ENCODE peak calls at places on chromosomes 12 and 14, in four cellular contexts. N, B, Q and K are unnamed samples.

GRCh38 chr14:75559451-75560187 is 18.8 kb upstream of the FLVCR2 start:
- DNase-seq in Q (no peak), B (no peak), N (no peak), K (no peak)

GRCh38 chr14:21191809-21192446 is 36.1 kb upstream of the OR5AU1 start:
- DNase-seq in B (peak), N (peak), Q (no peak), K (peak)

GRCh38 chr14:22928237-22929103 is 706 bp downstream of the PRMT5 start:
- DNase-seq in Q (no peak), B (no peak), N (no peak), K (no peak)

GRCh38 chr12:102638777-102639176 is 158.4 kb upstream of the IGF1 start:
- DNase-seq in Q (no peak), N (no peak), B (no peak), K (no peak)

GRCh38 chr12:77294016-77294415 is 228.6 kb upstream of the E2F7 start:
- DNase-seq in Q (no peak), B (no peak), N (no peak), K (no peak)

GRCh38 chr14:87131879-87132278 is 861.1 kb downstream of the GALC start:
- DNase-seq in N (no peak), Q (no peak), B (no peak), K (no peak)

GRCh38 chr14:42930058-42930457 is 1323.4 kb downstream of the LRFN5 start:
- DNase-seq in Q (no peak), N (no peak), B (no peak), K (no peak)

GRCh38 chr12:19412844-19413243 is 26.4 kb upstream of the AEBP2 start:
- DNase-seq in N (no peak), B (no peak), Q (no peak), K (no peak)

GRCh38 chr12:116423053-116423452 is 136.1 kb upstream of the MAP1LC3B2 start:
- DNase-seq in B (no peak), N (no peak), Q (no peak), K (no peak)

GRCh38 chr12:41972196-41972994 is 172.3 kb downstream of the GXYLT1 start:
- DNase-seq in Q (no peak), N (no peak), B (no peak), K (no peak)

GRCh38 chr12:75877588-75878381 is 153.8 kb downstream of the PHLDA1 start:
- DNase-seq in Q (no peak), N (no peak), B (no peak), K (no peak)

DNA sequence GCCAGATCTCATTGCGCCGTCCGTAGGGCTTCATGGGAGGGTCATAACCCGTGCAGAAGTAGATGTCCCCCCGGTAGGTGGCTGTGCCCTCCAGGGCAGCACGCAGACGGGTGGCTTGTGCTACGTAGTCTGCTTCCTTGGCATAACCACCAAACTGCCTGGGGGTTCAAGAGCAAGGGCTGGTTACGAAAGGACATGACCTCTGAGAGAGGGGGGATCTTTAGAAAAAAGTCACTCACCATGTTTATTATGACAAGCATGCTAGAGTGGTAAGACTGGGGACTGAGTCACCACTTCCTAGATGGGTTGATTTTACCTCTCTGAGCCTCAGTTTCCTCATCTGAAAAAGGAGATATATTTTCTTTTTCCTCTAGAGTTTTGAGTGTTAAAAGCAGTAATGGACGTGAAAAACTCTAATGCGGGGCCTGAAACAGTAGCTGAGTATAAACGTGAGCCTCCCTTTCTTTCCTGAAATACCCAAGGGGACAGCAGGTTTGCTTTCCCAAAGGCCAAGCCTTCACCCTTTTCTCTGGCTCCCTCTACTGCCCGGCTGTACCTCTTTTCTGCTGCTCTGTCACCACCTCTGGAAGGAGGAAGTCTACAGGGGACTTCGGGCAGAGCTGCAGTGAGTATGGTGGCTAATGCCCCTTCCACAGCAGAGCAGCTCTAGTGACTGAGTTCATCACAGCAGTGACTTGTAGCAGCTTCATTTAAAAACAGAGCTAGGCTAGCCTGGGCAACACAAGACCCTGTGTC is 23.5 kb upstream of the GPRC5D start:
- DNase-seq in Q (no peak), B (peak), N (peak), K (peak)
- TF ChIP-seq TCF7 in Q (no peak), B (no peak), N (no peak), K (no peak)

GRCh38 chr14:32763673-32764072 is 175.0 kb upstream of the NPAS3 start:
- DNase-seq in B (no peak), N (no peak), Q (no peak), K (no peak)

GRCh38 chr14:32761381-32761968 is 177.2 kb upstream of the NPAS3 start:
- DNase-seq in Q (no peak), B (no peak), N (no peak), K (no peak)

GRCh38 chr14:32757568-32757967 is 181.1 kb upstream of the NPAS3 start:
- DNase-seq in N (no peak), Q (no peak), B (no peak), K (no peak)

GRCh38 chr14:32764131-32764530 is 174.5 kb upstream of the NPAS3 start:
- DNase-seq in Q (no peak), N (no peak), B (no peak), K (no peak)

DNA sequence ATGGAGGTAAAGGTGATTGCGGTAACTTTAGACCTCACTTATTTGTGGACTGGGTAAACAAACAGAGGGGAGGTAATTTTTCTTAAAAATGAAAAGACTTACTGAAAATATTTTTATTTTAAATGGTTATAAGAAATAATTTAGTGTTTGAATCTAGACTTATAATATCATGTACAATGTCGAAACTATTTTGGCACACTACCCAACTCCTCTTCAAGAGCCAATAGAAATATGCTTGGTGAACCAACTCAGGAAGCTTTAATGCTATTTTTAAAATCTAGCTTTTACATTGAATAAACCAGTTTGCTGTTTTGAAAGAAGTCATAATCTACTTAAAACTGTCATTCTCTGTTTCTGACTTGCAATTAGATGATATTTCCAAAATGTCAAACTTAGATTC is 175.8 kb upstream of the NPAS3 start:
- DNase-seq in Q (no peak), B (no peak), N (no peak), K (no peak)
- TF ChIP-seq ATF3 in Q (no peak), B (no peak), N (no peak), K (no peak)

GRCh38 chr14:104149617-104150141 is 11.3 kb downstream of the KIF26A start:
- DNase-seq in Q (no peak), N (no peak), B (peak), K (no peak)
- TF ChIP-seq TCF7 in Q (no peak), N (no peak), B (no peak), K (no peak)

GRCh38 chr12:990308-990648 is 745 bp upstream of the ERC1 start:
- DNase-seq in B (peak), Q (no peak), N (no peak), K (peak)
- TF ChIP-seq ATF3 in B (no peak), Q (no peak), N (no peak), K (no peak)

GRCh38 chr12:105960319-105961076 is 178.3 kb downstream of the NUAK1 start:
- DNase-seq in Q (no peak), N (no peak), B (no peak), K (no peak)
- TF ChIP-seq TCF7 in Q (no peak), N (no peak), B (no peak), K (no peak)

GRCh38 chr14:77542349-77543239 is 44.0 kb upstream of the ISM2 start:
- DNase-seq in B (no peak), Q (no peak), N (no peak), K (no peak)
- TF ChIP-seq ATF3 in B (no peak), Q (no peak), N (no peak), K (no peak)

DNA sequence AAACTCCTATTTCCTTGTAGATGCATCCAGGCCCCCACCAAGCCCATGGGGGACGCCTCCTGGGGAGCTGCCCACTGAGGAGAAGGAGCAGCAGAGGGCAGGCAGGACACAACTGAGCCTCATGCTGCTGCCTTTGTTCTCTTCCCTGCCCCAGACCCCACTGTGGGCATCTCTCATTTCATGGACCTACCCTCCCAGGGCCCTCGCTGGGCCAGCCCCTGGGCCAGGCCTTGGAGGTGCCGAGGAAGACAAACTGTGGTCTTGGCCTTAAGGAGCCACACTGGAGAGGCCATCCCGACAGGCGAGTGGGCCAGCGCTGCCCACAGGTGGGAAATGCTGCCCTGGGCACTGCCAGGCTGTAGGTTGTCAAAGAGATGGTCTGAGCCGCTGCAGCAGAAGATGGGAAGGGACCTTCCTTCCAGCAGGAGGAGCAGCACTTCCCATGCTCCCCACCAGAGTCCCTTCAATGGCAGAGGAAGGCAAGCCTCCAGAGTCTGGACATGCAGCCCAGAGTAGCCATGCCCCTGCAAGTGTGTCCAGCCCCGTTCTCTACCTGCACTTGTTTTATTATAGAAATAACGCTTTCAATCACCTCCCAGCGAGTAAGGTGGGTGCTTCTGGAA is 147.4 kb downstream of the BCL11B start:
- DNase-seq in Q (no peak), N (no peak), B (no peak), K (no peak)
- TF ChIP-seq TCF7 in Q (no peak), N (no peak), B (no peak), K (no peak)